ENCODE peak calls at places on chromosome 22, in four cellular contexts. T is fibroblast of pulmonary artery, D is cardiac fibroblast, M is GM12878. Y is an unnamed sample.

GRCh38 chr22:25174888-25175411 is 24.7 kb upstream of the CRYBB3 start:
- DNase-seq in T (no peak), D (no peak), M (no peak), Y (no peak)

GRCh38 chr22:24989541-24989951 is 37.0 kb downstream of the KIAA1671 start:
- DNase-seq in T (peak; percentile 71), D (peak; percentile 78), M (no peak), Y (no peak)

GRCh38 chr22:46051646-46052045 is 74.7 kb upstream of the WNT7B start:
- DNase-seq in T (no peak), D (no peak), M (no peak), Y (no peak)

GRCh38 chr22:46734830-46735453 is 3.1 kb downstream of the CERK start:
- DNase-seq in T (no peak), D (no peak), M (peak; percentile 56), Y (no peak)

GRCh38 chr22:50306753-50307749 is at the start of gene PLXNB2:
- DNase-seq in T (peak; percentile 87), D (peak; percentile 93), M (no peak), Y (peak; percentile 47)

GRCh38 chr22:50186181-50186731 is 543 bp downstream of the TRABD start:
- DNase-seq in T (no peak), D (no peak), M (no peak), Y (no peak)

GRCh38 chr22:22810471-22810870 is 77.1 kb upstream of the IGLL5 start:
- DNase-seq in T (no peak), D (no peak), M (no peak), Y (no peak)

GRCh38 chr22:19844423-19845368 is 10.0 kb downstream of the GNB1L start:
- DNase-seq in T (peak; percentile 47), D (peak; percentile 67), M (no peak), Y (peak; percentile 33)

GRCh38 chr22:42939941-42940653 is 74.9 kb downstream of the PACSIN2 start:
- DNase-seq in T (peak; percentile 80), D (peak; percentile 79), M (no peak), Y (peak; percentile 87)

GRCh38 chr22:25712661-25713400 is 29.2 kb upstream of the MYO18B start:
- DNase-seq in T (no peak), D (no peak), M (no peak), Y (no peak)

GRCh38 chr22:19597399-19597735 is 73.2 kb upstream of the CLDN5 start:
- DNase-seq in T (no peak), D (no peak), M (no peak), Y (no peak)

GRCh38 chr22:29143848-29144785 is 61.6 kb upstream of the EMID1 start:
- DNase-seq in T (no peak), D (no peak), M (no peak), Y (no peak)

GRCh38 chr22:40477683-40478348 is 107.4 kb downstream of the SGSM3 start:
- DNase-seq in T (no peak), D (no peak), M (no peak), Y (no peak)

GRCh38 chr22:45953178-45953577 is 23.8 kb downstream of the WNT7B start:
- DNase-seq in T (no peak), D (no peak), M (no peak), Y (no peak)

GRCh38 chr22:35544189-35544588 is 3.6 kb downstream of the RASD2 start:
- DNase-seq in T (no peak), D (no peak), M (no peak), Y (no peak)

GRCh38 chr22:45597460-45598192 is 74.0 kb upstream of the ATXN10 start:
- DNase-seq in T (no peak), D (no peak), M (no peak), Y (no peak)

GRCh38 chr22:42773161-42773560 is 52.5 kb upstream of the A4GALT start:
- DNase-seq in T (no peak), D (no peak), M (no peak), Y (no peak)

GRCh38 chr22:17368727-17369552 is at the start of gene CECR2:
- DNase-seq in T (peak; percentile 44), D (peak; percentile 67), M (peak; percentile 7), Y (no peak)

GRCh38 chr22:36383110-36383581 is 4.6 kb downstream of the MYH9 start:
- DNase-seq in T (peak; percentile 59), D (peak; percentile 51), M (peak; percentile 89), Y (peak; percentile 73)

GRCh38 chr22:46534177-46534776 is 3.1 kb downstream of the CELSR1 start:
- DNase-seq in T (no peak), D (no peak), M (no peak), Y (no peak)

GRCh38 chr22:36155702-36156101 is 4.9 kb downstream of the APOL3 start:
- DNase-seq in T (peak; percentile 52), D (peak; percentile 63), M (no peak), Y (no peak)

GRCh38 chr22:38733329-38734202 is 22.2 kb downstream of the SUN2 start:
- DNase-seq in T (peak; percentile 41), D (peak; percentile 32), M (no peak), Y (no peak)

GRCh38 chr22:46714550-46714949 is 23.5 kb downstream of the CERK start:
- DNase-seq in T (peak; percentile 68), D (peak; percentile 40), M (no peak), Y (no peak)

GRCh38 chr22:23278883-23279675 is 98.8 kb downstream of the BCR start:
- DNase-seq in T (peak; percentile 31), D (peak; percentile 55), M (no peak), Y (no peak)

GRCh38 chr22:47613606-47614350 is 851.3 kb downstream of the TBC1D22A start:
- DNase-seq in T (no peak), D (no peak), M (no peak), Y (no peak)

GRCh38 chr22:24095816-24096215 is 84.7 kb downstream of the CABIN1 start:
- DNase-seq in T (no peak), D (no peak), M (no peak), Y (no peak)

GRCh38 chr22:19986410-19987341 is 29.9 kb downstream of the ARVCF start:
- DNase-seq in T (peak; percentile 71), D (peak; percentile 76), M (no peak), Y (peak; percentile 46)

GRCh38 chr22:35425971-35426800 is 26.2 kb downstream of the MCM5 start:
- DNase-seq in T (no peak), D (no peak), M (no peak), Y (no peak)

GRCh38 chr22:25623310-25623734 is 58.8 kb downstream of the GRK3 start:
- DNase-seq in T (no peak), D (no peak), M (peak; percentile 93), Y (no peak)

GRCh38 chr22:49968313-49968830 is 7.8 kb downstream of the PIM3 start:
- DNase-seq in T (no peak), D (no peak), M (no peak), Y (no peak)

GRCh38 chr22:36303874-36304273 is 50.9 kb downstream of the APOL1 start:
- DNase-seq in T (no peak), D (no peak), M (no peak), Y (no peak)

GRCh38 chr22:42950281-42950680 is 64.7 kb downstream of the PACSIN2 start:
- DNase-seq in T (no peak), D (no peak), M (no peak), Y (no peak)

GRCh38 chr22:42928969-42929837 is 72.1 kb upstream of the ARFGAP3 start:
- DNase-seq in T (peak; percentile 44), D (peak; percentile 36), M (peak; percentile 61), Y (no peak)

GRCh38 chr22:46004105-46004866 is 27.3 kb upstream of the WNT7B start:
- DNase-seq in T (no peak), D (no peak), M (no peak), Y (no peak)

GRCh38 chr22:25358421-25359170 is 139.2 kb downstream of the CRYBB2 start:
- DNase-seq in T (no peak), D (no peak), M (no peak), Y (no peak)

GRCh38 chr22:39574779-39575551 is 4.4 kb downstream of the CACNA1I start:
- DNase-seq in T (peak; percentile 66), D (peak; percentile 50), M (no peak), Y (peak; percentile 88)

GRCh38 chr22:41596776-41597634 is 7.4 kb upstream of the PMM1 start:
- DNase-seq in T (peak; percentile 68), D (peak; percentile 68), M (no peak), Y (peak; percentile 22)
- TF ChIP-seq CTCF in T (peak; percentile 80), D (peak; percentile 83), M (peak; percentile 83), Y (peak; percentile 91)

DNA sequence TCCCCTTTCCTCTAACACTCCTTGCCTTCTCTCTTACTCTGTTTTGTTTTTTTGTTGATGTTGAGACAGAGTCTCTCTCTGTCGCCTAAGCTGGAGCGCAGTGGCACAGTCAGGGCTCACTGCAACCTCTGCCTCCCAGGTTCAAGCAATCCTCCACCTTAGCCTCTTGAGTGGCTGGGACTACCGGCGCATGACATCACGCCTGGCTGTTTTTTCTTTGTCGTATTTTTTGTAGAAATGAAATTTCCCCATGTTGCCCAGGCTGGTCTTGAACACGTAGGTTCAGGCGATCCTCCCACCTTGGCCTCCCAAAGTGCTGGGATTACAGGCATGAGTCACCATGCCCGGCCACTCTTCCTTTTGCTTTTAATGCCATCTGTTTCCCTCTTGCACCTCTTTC is 72.3 kb downstream of the FBXO7 start:
- DNase-seq in T (no peak), D (no peak), M (no peak), Y (no peak)
- TF ChIP-seq CTCF in T (no peak), D (no peak), M (no peak), Y (no peak)

GRCh38 chr22:27805841-27806240 is 4.3 kb upstream of the MN1 start:
- DNase-seq in T (no peak), D (no peak), M (no peak), Y (no peak)

GRCh38 chr22:27804016-27804415 is 2.5 kb upstream of the MN1 start:
- DNase-seq in T (no peak), D (no peak), M (no peak), Y (no peak)

GRCh38 chr22:27801616-27802388 is at the start of gene MN1:
- DNase-seq in T (peak; percentile 58), D (peak; percentile 67), M (no peak), Y (no peak)

GRCh38 chr22:27802389-27803079 is 978 bp upstream of the MN1 start:
- DNase-seq in T (no peak), D (no peak), M (no peak), Y (no peak)

DNA sequence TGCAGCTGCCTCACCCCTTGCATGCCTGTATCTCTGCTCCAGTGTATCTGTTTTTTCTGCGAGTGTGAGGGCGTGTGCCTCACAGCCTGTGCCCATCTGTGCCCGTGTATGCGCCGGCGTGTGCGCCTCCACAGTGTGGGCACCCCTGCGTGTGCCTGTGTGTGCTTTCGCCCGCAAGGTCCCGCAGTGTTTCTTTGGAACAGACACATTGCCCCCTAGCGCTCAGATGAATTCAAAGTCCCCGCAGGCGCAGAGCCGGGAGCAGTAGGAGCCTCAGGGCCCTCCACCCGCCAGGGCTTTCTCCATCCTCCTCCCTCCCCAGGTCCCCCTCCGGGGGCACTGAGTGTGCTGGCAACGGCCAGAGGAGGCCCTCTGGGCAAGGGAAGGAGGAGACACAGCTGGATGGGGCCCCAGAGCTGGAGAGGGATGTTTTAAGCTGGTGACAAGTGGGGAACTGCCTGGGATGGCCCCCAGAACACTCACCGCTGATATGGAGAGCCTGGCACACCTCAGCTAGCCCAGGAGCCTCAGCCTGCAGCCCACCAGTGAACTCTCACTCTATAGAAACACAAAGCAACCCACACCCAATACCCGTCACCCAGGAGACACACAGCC is 3.2 kb upstream of the MN1 start:
- DNase-seq in T (peak; percentile 77), D (peak; percentile 82), M (no peak), Y (no peak)
- TF ChIP-seq CTCF in T (peak; percentile 65), D (peak; percentile 72), M (peak; percentile 63), Y (peak; percentile 86)

DNA sequence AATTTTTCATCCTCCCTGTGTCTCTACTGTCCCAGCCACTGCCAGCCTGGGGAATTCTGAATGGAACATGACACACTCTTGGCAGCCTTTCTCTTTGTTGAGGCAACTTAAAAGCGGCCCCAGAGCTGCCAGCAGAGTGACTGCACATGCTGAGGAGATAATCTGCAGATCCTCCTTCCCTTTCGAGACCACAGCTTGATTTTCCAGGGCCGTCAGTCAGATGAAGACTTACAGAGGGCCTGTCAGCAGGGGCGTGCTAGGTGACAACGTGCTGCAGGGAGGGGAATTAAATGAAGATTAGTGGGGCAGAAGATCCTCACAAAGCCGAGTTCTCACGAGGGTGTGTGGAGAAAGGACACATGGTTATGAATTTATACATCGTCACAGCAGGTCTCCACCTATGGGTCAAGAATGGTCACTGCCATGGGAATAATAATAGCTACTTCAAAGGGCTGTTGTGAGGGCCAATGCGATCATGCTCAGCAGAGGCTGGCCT is 193.5 kb upstream of the PITPNB start:
- DNase-seq in T (peak; percentile 69), D (peak; percentile 70), M (no peak), Y (peak; percentile 45)
- TF ChIP-seq CTCF in T (peak; percentile 55), D (peak; percentile 57), M (no peak), Y (peak; percentile 66)